ENCODE peak calls at places on chromosomes 5 and 9, in ten cellular contexts. J is fibroblast of the aortic adventitia, O is GM10248, H is AG09309, X is Peyer's patch, Z is prostate gland, U is psoas muscle, B is PC-3, K is endothelial cell of umbilical vein, A is mucosa of descending colon. M is an unnamed sample.

GRCh38 chr9:98410185-98410697 is 154.8 kb upstream of the TBC1D2 start:
- DNase-seq in J (peak; percentile 90), O (no peak), H (peak; percentile 78), X (no peak), Z (no peak), U (no peak), B (no peak), K (peak; percentile 55), A (no peak), M (peak; percentile 14)

GRCh38 chr9:87157366-87158031 is 210.2 kb upstream of the GAS1 start:
- DNase-seq in J (no peak), O (no peak), H (no peak), X (no peak), Z (peak; percentile 29), U (no peak), B (no peak), K (no peak), A (no peak), M (no peak)

GRCh38 chr9:122039213-122039612 is 53.9 kb downstream of the TTLL11 start:
- DNase-seq in J (no peak), O (no peak), H (no peak), X (no peak), Z (no peak), U (no peak), B (no peak), K (no peak), A (no peak), M (no peak)

GRCh38 chr9:129235931-129236331 is 57.9 kb upstream of the IER5L start:
- DNase-seq in J (no peak), O (no peak), H (no peak), X (peak; percentile 66), Z (no peak), U (peak; percentile 32), B (no peak), K (no peak), A (peak; percentile 50), M (no peak)

GRCh38 chr9:116320180-116320799 is 166.7 kb downstream of the PAPPA start:
- DNase-seq in J (no peak), O (no peak), H (no peak), X (no peak), Z (no peak), U (no peak), B (no peak), K (no peak), A (no peak), M (no peak)

GRCh38 chr5:160312139-160312959 is at the start of gene CCNJL:
- DNase-seq in J (no peak), O (peak; percentile 66), H (no peak), X (no peak), Z (peak; percentile 30), U (peak; percentile 66), B (peak; percentile 74), K (peak; percentile 78), A (peak; percentile 76), M (peak; percentile 59)

GRCh38 chr5:154296525-154297159 is 106.1 kb downstream of the GALNT10 start:
- DNase-seq in J (no peak), O (no peak), H (no peak), X (no peak), Z (peak; percentile 75), U (no peak), B (peak; percentile 86), K (no peak), A (no peak), M (no peak)

GRCh38 chr9:104858271-104858670 is 69.7 kb downstream of the ABCA1 start:
- DNase-seq in J (peak; percentile 96), O (no peak), H (peak; percentile 55), X (no peak), Z (no peak), U (no peak), B (no peak), K (no peak), A (no peak), M (no peak)

GRCh38 chr9:5971740-5972139 is 43.7 kb downstream of the RANBP6 start:
- DNase-seq in J (peak; percentile 37), O (no peak), H (no peak), X (no peak), Z (no peak), U (no peak), B (peak; percentile 35), K (peak; percentile 40), A (no peak), M (peak; percentile 53)

GRCh38 chr9:5982352-5982751 is 33.1 kb downstream of the RANBP6 start:
- DNase-seq in J (no peak), O (no peak), H (no peak), X (no peak), Z (no peak), U (no peak), B (no peak), K (no peak), A (no peak), M (no peak)

GRCh38 chr9:5978523-5978922 is 36.9 kb downstream of the RANBP6 start:
- DNase-seq in J (no peak), O (no peak), H (no peak), X (no peak), Z (no peak), U (no peak), B (no peak), K (no peak), A (no peak), M (no peak)

DNA sequence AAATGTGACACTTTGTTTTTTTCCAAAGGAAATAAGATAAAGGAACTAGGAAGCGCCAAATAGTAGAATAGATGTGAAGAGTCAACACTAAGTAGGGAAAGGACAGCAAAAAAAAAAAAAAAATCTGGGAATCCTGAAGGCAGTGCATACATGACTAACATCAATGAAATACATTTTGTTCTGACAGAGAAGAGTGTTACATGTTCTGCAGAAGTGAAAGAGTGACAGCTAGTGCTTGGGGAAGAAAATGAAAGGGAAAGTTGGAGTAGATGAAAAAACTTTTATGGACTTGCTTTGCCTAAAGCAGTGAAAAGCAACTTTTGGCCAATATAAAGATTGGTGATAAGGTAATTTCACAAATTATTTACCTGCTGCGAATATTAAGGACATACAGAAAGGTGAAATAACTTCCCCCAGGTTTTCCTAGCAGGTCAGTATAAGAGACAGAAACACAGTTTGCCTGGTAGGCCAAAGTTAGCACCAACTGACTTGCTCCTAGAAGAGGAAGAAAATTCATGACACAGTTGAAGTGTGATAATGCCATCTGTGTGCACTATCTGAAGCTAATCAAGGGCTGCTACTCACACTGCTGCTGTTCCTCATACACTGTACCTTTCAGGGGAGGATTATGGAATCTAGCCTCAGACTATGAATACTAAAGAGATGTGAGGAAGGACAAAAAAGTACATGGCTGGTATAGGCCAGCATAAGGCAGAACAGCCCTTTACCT is 38.6 kb downstream of the RANBP6 start:
- DNase-seq in J (no peak), O (peak; percentile 32), H (no peak), X (no peak), Z (no peak), U (no peak), B (no peak), K (peak; percentile 4), A (no peak), M (peak; percentile 20)
- TF ChIP-seq CTCF in J (no peak), O (peak; percentile 41), H (no peak), X (no peak), Z (no peak), U (no peak), B (no peak), K (no peak), A (no peak), M (no peak)

GRCh38 chr5:95113489-95113888 is 171.4 kb downstream of the MCTP1 start:
- DNase-seq in J (peak; percentile 81), O (no peak), H (peak; percentile 28), X (no peak), Z (no peak), U (no peak), B (peak; percentile 9), K (no peak), A (no peak), M (no peak)
- TF ChIP-seq CTCF in J (peak; percentile 60), O (no peak), H (peak; percentile 28), X (no peak), Z (no peak), U (no peak), B (no peak), K (no peak), A (no peak), M (no peak)

GRCh38 chr5:93384977-93385376 is 196.0 kb downstream of the NR2F1-AS1 start:
- DNase-seq in J (no peak), O (no peak), H (no peak), X (no peak), Z (no peak), U (no peak), B (no peak), K (no peak), A (no peak), M (no peak)

GRCh38 chr5:93382188-93382587 is 198.8 kb downstream of the NR2F1-AS1 start:
- DNase-seq in J (no peak), O (no peak), H (no peak), X (no peak), Z (no peak), U (no peak), B (no peak), K (no peak), A (no peak), M (no peak)

GRCh38 chr5:93381057-93381456 is 200.0 kb downstream of the NR2F1-AS1 start:
- DNase-seq in J (no peak), O (no peak), H (no peak), X (no peak), Z (no peak), U (no peak), B (peak; percentile 15), K (no peak), A (no peak), M (no peak)

DNA sequence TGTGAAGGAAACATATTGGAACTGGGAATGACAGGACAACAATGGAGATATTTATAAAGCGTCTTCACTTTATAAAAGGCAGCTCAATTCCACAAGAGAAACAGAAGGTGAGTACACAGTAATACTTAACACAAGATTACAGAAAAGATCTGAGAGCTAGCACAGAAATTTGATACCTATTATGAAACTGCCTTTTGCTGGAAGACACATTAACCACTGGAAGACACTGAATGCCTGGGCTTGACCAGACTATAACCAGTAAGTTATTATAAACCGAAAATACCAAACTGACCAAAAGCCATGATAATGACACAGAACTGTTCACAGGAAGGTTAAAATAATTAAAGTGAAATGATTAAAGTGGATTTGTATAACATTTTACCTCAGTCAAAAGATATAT is 195.4 kb downstream of the NR2F1-AS1 start:
- DNase-seq in J (peak; percentile 23), O (no peak), H (peak; percentile 42), X (no peak), Z (no peak), U (no peak), B (no peak), K (no peak), A (no peak), M (peak; percentile 37)
- TF ChIP-seq CTCF in J (no peak), O (no peak), H (no peak), X (no peak), Z (no peak), U (no peak), B (no peak), K (no peak), A (no peak), M (no peak)

DNA sequence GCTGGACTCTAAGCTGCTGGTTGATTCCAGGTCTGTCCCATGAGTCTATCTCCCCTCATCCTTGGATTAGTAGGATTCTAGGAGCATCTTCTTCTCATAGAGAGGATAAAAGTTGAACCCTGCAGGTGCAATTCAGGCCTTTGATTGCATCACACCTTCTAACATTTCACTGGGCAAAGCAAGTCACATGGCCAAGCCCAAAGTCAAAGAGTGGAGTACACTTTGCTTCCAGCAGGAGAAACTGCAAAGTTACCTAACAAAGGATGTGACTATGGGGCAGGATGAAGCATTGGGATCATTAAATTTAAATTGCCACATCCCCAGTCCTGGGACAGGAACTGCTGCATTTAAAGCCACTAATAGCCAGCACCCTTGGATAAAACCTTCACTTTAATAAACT is 51.0 kb upstream of the EGFLAM start:
- DNase-seq in J (no peak), O (no peak), H (no peak), X (no peak), Z (no peak), U (no peak), B (peak; percentile 32), K (no peak), A (no peak), M (peak; percentile 39)
- TF ChIP-seq CTCF in J (no peak), O (no peak), H (no peak), X (no peak), Z (no peak), U (no peak), B (no peak), K (no peak), A (no peak), M (no peak)